ENCODE peak calls at places on chromosome 5, in five cellular contexts. L is stomach, J is A549, F is neural progenitor cell, N is astrocyte of the spinal cord. V is an unnamed sample.
A peak's percentile ranks its signal among the peaks of the same experiment; 100 is the strongest.

GRCh38 chr5:172944741-172945140 is 14.5 kb upstream of the RPL26L1 start:
- DNase-seq in L (no peak), J (no peak), F (no peak), N (no peak), V (no peak)

GRCh38 chr5:58013542-58014258 is 446.2 kb downstream of the PLK2 start:
- DNase-seq in L (no peak), J (no peak), F (no peak), N (no peak), V (no peak)

GRCh38 chr5:124976086-124976485 is 229.6 kb upstream of the ZNF608 start:
- DNase-seq in L (no peak), J (no peak), F (no peak), N (no peak), V (no peak)

GRCh38 chr5:132389453-132390286 is 20.2 kb downstream of the SLC22A5 start:
- DNase-seq in L (peak; percentile 60), J (peak; percentile 96), F (no peak), N (peak; percentile 99), V (peak; percentile 100)

GRCh38 chr5:119453045-119453383 is 717 bp downstream of the HSD17B4 start:
- DNase-seq in L (peak; percentile 56), J (peak; percentile 14), F (no peak), N (peak; percentile 38), V (peak; percentile 44)

GRCh38 chr5:159053216-159053615 is 46.5 kb downstream of the EBF1 start:
- DNase-seq in L (no peak), J (no peak), F (no peak), N (no peak), V (no peak)

GRCh38 chr5:160685695-160686094 is 166.3 kb downstream of the ATP10B start:
- DNase-seq in L (no peak), J (peak; percentile 4), F (peak; percentile 58), N (no peak), V (peak; percentile 0)

GRCh38 chr5:136018814-136019777 is 9.7 kb upstream of the TGFBI start:
- DNase-seq in L (no peak), J (no peak), F (no peak), N (peak; percentile 98), V (peak; percentile 99)

GRCh38 chr5:40052812-40053211 is 626.9 kb upstream of the PTGER4 start:
- DNase-seq in L (no peak), J (peak; percentile 15), F (no peak), N (peak; percentile 17), V (no peak)

GRCh38 chr5:96788112-96788749 is 19.5 kb downstream of the ERAP1 start:
- DNase-seq in L (no peak), J (no peak), F (no peak), N (peak; percentile 22), V (peak; percentile 38)

GRCh38 chr5:34648039-34648438 is 8.1 kb upstream of the RAI14 start:
- DNase-seq in L (no peak), J (no peak), F (no peak), N (no peak), V (no peak)

GRCh38 chr5:16540421-16540820 is 74.8 kb upstream of the ZNF622 start:
- DNase-seq in L (no peak), J (no peak), F (no peak), N (peak; percentile 75), V (peak; percentile 90)

GRCh38 chr5:31049933-31050704 is 143.4 kb upstream of the CDH6 start:
- DNase-seq in L (no peak), J (no peak), F (peak; percentile 65), N (peak; percentile 18), V (no peak)

DNA sequence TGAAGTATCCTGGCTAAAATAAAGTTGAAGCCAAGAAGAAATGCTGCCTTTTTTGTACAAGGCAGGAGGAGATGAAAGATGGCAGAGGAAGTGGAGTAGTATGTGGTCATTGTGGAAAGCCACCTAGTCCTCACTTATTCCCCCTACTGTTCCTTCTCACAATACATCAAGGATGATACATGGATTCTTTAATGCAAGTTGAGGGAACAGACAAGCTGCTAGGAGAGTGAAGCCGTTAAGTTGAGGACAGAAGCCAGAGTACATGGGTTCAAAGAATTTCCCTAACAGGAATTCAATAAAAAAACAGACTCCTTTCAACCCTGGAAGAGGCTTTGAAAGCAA is 73.8 kb downstream of the MRPS27 start:
- DNase-seq in L (no peak), J (peak; percentile 17), F (no peak), N (peak; percentile 40), V (peak; percentile 20)
- TF ChIP-seq CTCF in L (no peak), J (no peak), F (no peak), N (no peak), V (no peak)

DNA sequence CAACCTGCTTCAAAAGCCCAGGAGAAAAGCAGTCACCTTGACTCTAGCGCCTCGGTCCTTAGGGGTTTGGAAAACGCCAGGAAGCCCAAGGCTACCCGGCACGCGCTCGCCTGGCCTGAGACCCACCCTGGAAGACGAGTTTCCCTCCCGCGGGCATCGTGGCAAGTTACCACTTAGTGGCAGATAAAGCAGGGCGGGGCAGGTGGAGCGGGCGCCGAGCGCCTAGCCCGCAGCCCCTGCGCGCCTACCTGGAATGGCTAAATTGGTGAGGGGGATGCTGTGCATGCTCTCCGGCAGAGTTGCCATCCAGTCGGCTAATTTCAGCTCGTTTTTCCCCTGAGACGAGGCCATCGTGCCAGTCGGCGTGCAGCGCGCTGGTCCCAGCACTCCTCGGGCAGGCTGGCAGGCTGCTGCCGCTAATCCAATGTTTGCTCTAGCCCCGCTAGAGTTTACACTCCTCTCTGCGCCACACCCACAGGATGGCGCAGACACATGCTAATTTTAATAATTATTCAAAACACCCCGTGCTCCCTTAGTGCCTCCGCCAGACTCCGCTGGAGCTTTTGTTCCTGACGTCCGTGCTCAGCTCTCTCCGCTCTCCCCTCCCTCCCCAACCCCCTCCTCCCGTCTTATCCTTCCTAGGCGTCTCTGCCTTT is at the start of gene PLCXD3:
- DNase-seq in L (peak; percentile 60), J (peak; percentile 32), F (peak; percentile 74), N (peak; percentile 4), V (no peak)
- H3K4me3 ChIP-seq in L (peak within 1 kb of the TSS; percentile 43), J (peak within 1 kb of the TSS; percentile 52), F (peak within 1 kb of the TSS; percentile 53), N (peak within 1 kb of the TSS; percentile 46), V (peak within 1 kb of the TSS; percentile 61)

DNA sequence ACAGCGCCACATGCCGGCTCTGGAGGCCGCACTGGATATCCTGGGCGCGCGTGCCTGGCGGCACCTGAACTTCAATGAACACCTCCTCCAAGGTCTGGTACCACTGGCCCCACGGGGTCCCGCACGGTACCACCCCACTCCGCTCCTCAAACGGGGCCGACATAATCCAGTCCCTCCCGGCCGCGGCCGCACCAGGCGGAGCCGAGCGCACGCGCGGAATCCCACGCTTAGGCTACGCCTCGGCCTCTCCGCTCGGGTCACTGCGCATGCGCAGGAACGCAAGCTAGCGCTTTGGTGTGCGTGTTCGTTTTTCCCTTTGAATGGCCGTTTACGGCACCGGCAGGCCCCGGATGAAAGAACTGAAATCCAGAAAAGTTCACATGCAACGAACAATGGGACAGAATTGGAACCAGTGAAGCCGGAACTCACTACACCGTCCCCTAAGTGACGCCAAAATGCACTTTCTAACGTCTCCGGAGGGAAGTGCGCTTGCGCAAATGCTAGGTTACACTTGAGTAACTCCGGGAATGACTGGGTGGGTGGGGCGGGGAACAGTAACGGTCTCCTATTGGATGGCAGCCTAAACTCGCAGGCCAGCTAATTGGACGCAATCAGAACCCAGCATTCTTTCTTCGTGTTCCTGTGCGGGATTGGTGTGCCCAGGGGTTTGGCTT is at the start of gene NUDCD2:
- DNase-seq in L (peak; percentile 95), J (peak; percentile 85), F (peak; percentile 98), N (peak; percentile 98), V (peak; percentile 99)
- TF ChIP-seq CTCF in L (peak; percentile 12), J (peak; percentile 21), F (peak; percentile 37), N (peak; percentile 44), V (no peak)

DNA sequence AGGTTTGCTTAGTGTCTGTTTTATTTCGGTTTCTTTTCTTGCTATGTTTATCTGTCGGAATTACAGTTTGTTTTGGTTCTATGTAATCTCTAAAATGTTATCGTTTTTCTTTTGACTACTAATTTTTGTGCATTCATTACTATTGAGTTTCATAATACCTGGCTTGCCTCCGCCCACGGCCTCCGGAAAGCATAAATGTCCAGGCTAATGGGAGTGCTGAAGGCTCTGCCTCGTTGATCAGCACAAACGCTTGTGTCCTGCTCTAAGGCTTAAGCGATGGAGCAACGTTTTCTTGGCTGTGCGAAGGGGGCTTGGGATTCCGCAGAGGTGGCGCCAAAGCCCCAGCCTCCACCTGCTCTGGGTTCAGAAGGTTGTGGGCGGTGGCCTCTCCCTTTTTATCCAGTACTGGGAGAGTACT is 19.8 kb downstream of the ANXA2R start:
- DNase-seq in L (no peak), J (no peak), F (peak; percentile 70), N (no peak), V (peak; percentile 26)
- H3K4me3 ChIP-seq in L (peak overlapping the region; percentile 38), J (peak overlapping the region; percentile 55), F (peak overlapping the region; percentile 16), N (peak overlapping the region; percentile 63), V (peak overlapping the region; percentile 57)

GRCh38 chr5:103256178-103256577 is 2.4 kb upstream of the MACIR start:
- DNase-seq in L (no peak), J (no peak), F (peak; percentile 24), N (no peak), V (no peak)

GRCh38 chr5:103259705-103260355 is 1.3 kb downstream of the MACIR start:
- DNase-seq in L (no peak), J (peak; percentile 28), F (peak; percentile 70), N (peak; percentile 59), V (peak; percentile 29)

GRCh38 chr5:103260951-103261350 is 2.4 kb downstream of the MACIR start:
- DNase-seq in L (no peak), J (no peak), F (no peak), N (no peak), V (no peak)

GRCh38 chr5:103258957-103259704 is 568 bp downstream of the MACIR start:
- DNase-seq in L (peak; percentile 64), J (peak; percentile 42), F (peak; percentile 79), N (peak; percentile 52), V (peak; percentile 29)

GRCh38 chr5:103258368-103258956 is at the start of gene MACIR:
- DNase-seq in L (peak; percentile 97), J (peak; percentile 86), F (peak; percentile 99), N (peak; percentile 99), V (peak; percentile 94)
- TF ChIP-seq CTCF in L (peak; percentile 27), J (no peak), F (peak; percentile 3), N (no peak), V (no peak)

GRCh38 chr5:68273717-68274409 is 58.3 kb downstream of the PIK3R1 start:
- DNase-seq in L (no peak), J (no peak), F (no peak), N (no peak), V (no peak)
- H3K4me3 ChIP-seq in L (no peak overlapping the region), J (no peak overlapping the region), F (no peak overlapping the region), N (no peak overlapping the region), V (no peak overlapping the region)

GRCh38 chr5:168707646-168708300 is 128.6 kb upstream of the PANK3 start:
- DNase-seq in L (no peak), J (no peak), F (no peak), N (no peak), V (no peak)

GRCh38 chr5:168708301-168708695 is 129.1 kb upstream of the PANK3 start:
- DNase-seq in L (no peak), J (no peak), F (peak; percentile 18), N (no peak), V (no peak)

GRCh38 chr5:168705321-168705720 is 126.2 kb upstream of the PANK3 start:
- DNase-seq in L (no peak), J (no peak), F (no peak), N (no peak), V (no peak)

GRCh38 chr5:168710706-168711105 is 131.5 kb upstream of the PANK3 start:
- DNase-seq in L (no peak), J (no peak), F (no peak), N (no peak), V (no peak)

DNA sequence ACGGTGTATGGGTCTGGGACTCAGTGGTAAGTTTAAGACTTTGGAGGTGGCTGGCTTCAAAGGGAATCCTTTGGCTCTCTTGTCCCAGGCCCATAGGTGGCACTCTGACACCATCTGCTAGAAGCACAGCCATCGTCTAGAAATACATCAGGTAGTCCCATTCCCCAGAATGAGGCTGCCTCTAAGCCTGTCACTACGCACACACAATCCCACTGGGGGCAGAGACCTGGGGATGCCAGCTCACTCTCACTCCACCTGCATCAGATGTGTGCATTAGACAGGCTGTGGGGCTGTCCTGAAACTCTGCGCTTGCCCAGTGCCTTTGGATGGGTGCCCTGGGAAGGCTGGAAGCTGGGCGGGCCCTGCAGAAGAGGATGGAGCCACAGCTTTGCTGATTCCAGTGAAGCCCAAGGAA is 127.5 kb upstream of the PANK3 start:
- DNase-seq in L (no peak), J (peak; percentile 36), F (peak; percentile 78), N (peak; percentile 38), V (peak; percentile 35)
- TF ChIP-seq CTCF in L (peak; percentile 11), J (peak; percentile 69), F (peak; percentile 78), N (peak; percentile 76), V (peak; percentile 51)

V was measured in fibroblast of mammary gland.